ENCODE peak calls at places on chromosome 17, in ten cellular contexts. One of them, this sample, is unnamed.

GRCh38 chr17:75032896-75033294 is 13.9 kb downstream of the ATP5PD start:
- DNase-seq in CD4-positive, CD25-positive, alpha-beta regulatory T cell: no peak
- DNase-seq in GM12891: no peak
- DNase-seq in NCI-H1436: no peak
- DNase-seq in DMS79: no peak
- DNase-seq in C1 segment of cervical spinal cord: no peak
- DNase-seq in kidney glomerular epithelial cell: no peak
- DNase-seq in skeletal muscle cell: no peak
- DNase-seq in GDM1: no peak
- DNase-seq in sciatic nerve: peak; percentile 67
- DNase-seq in this sample: no peak

GRCh38 chr17:12365805-12366204 is 299.9 kb upstream of the MYOCD start:
- DNase-seq in CD4-positive, CD25-positive, alpha-beta regulatory T cell: no peak
- DNase-seq in GM12891: no peak
- DNase-seq in NCI-H1436: no peak
- DNase-seq in DMS79: no peak
- DNase-seq in C1 segment of cervical spinal cord: no peak
- DNase-seq in kidney glomerular epithelial cell: peak; percentile 42
- DNase-seq in skeletal muscle cell: peak; percentile 46
- DNase-seq in GDM1: no peak
- DNase-seq in sciatic nerve: no peak
- DNase-seq in this sample: no peak

GRCh38 chr17:46106966-46107644 is 86.1 kb downstream of the KANSL1 start:
- DNase-seq in CD4-positive, CD25-positive, alpha-beta regulatory T cell: no peak
- DNase-seq in GM12891: no peak
- DNase-seq in NCI-H1436: no peak
- DNase-seq in DMS79: no peak
- DNase-seq in C1 segment of cervical spinal cord: no peak
- DNase-seq in kidney glomerular epithelial cell: no peak
- DNase-seq in skeletal muscle cell: no peak
- DNase-seq in GDM1: no peak
- DNase-seq in sciatic nerve: no peak
- DNase-seq in this sample: no peak

GRCh38 chr17:13587487-13588338 is 14.0 kb downstream of the HS3ST3A1 start:
- DNase-seq in CD4-positive, CD25-positive, alpha-beta regulatory T cell: no peak
- DNase-seq in GM12891: no peak
- DNase-seq in NCI-H1436: no peak
- DNase-seq in DMS79: no peak
- DNase-seq in C1 segment of cervical spinal cord: no peak
- DNase-seq in kidney glomerular epithelial cell: no peak
- DNase-seq in skeletal muscle cell: no peak
- DNase-seq in GDM1: no peak
- DNase-seq in sciatic nerve: no peak
- DNase-seq in this sample: no peak

GRCh38 chr17:51673066-51673465 is 412.7 kb downstream of the UTP18 start:
- DNase-seq in CD4-positive, CD25-positive, alpha-beta regulatory T cell: no peak
- DNase-seq in GM12891: no peak
- DNase-seq in NCI-H1436: no peak
- DNase-seq in DMS79: no peak
- DNase-seq in C1 segment of cervical spinal cord: no peak
- DNase-seq in kidney glomerular epithelial cell: no peak
- DNase-seq in skeletal muscle cell: no peak
- DNase-seq in GDM1: no peak
- DNase-seq in sciatic nerve: no peak
- DNase-seq in this sample: no peak

GRCh38 chr17:15112881-15113617 is 152.1 kb downstream of the PMP22 start:
- DNase-seq in CD4-positive, CD25-positive, alpha-beta regulatory T cell: no peak
- DNase-seq in GM12891: no peak
- DNase-seq in NCI-H1436: no peak
- DNase-seq in DMS79: no peak
- DNase-seq in C1 segment of cervical spinal cord: no peak
- DNase-seq in kidney glomerular epithelial cell: no peak
- DNase-seq in skeletal muscle cell: no peak
- DNase-seq in GDM1: no peak
- DNase-seq in sciatic nerve: no peak
- DNase-seq in this sample: no peak

GRCh38 chr17:57935833-57936807 is 19.1 kb downstream of the CUEDC1 start:
- DNase-seq in CD4-positive, CD25-positive, alpha-beta regulatory T cell: no peak
- DNase-seq in GM12891: no peak
- DNase-seq in NCI-H1436: no peak
- DNase-seq in DMS79: no peak
- DNase-seq in C1 segment of cervical spinal cord: no peak
- DNase-seq in kidney glomerular epithelial cell: no peak
- DNase-seq in skeletal muscle cell: no peak
- DNase-seq in GDM1: no peak
- DNase-seq in sciatic nerve: peak; percentile 75
- DNase-seq in this sample: no peak

GRCh38 chr17:28331891-28332420 is 3.3 kb downstream of the IFT20 start:
- DNase-seq in CD4-positive, CD25-positive, alpha-beta regulatory T cell: no peak
- DNase-seq in GM12891: no peak
- DNase-seq in NCI-H1436: no peak
- DNase-seq in DMS79: no peak
- DNase-seq in C1 segment of cervical spinal cord: no peak
- DNase-seq in kidney glomerular epithelial cell: no peak
- DNase-seq in skeletal muscle cell: no peak
- DNase-seq in GDM1: no peak
- DNase-seq in sciatic nerve: no peak
- DNase-seq in this sample: no peak

GRCh38 chr17:18043491-18043890 is 4.3 kb downstream of the GID4 start:
- DNase-seq in CD4-positive, CD25-positive, alpha-beta regulatory T cell: no peak
- DNase-seq in GM12891: no peak
- DNase-seq in NCI-H1436: no peak
- DNase-seq in DMS79: no peak
- DNase-seq in C1 segment of cervical spinal cord: no peak
- DNase-seq in kidney glomerular epithelial cell: peak; percentile 4
- DNase-seq in skeletal muscle cell: no peak
- DNase-seq in GDM1: no peak
- DNase-seq in sciatic nerve: no peak
- DNase-seq in this sample: no peak

GRCh38 chr17:21025446-21025845 is 17.4 kb downstream of the USP22 start:
- DNase-seq in CD4-positive, CD25-positive, alpha-beta regulatory T cell: no peak
- DNase-seq in GM12891: no peak
- DNase-seq in NCI-H1436: no peak
- DNase-seq in DMS79: no peak
- DNase-seq in C1 segment of cervical spinal cord: no peak
- DNase-seq in kidney glomerular epithelial cell: no peak
- DNase-seq in skeletal muscle cell: no peak
- DNase-seq in GDM1: no peak
- DNase-seq in sciatic nerve: no peak
- DNase-seq in this sample: no peak

GRCh38 chr17:67514998-67515397 is 137.9 kb downstream of the PITPNC1 start:
- DNase-seq in CD4-positive, CD25-positive, alpha-beta regulatory T cell: no peak
- DNase-seq in GM12891: peak; percentile 27
- DNase-seq in NCI-H1436: no peak
- DNase-seq in DMS79: no peak
- DNase-seq in C1 segment of cervical spinal cord: no peak
- DNase-seq in kidney glomerular epithelial cell: no peak
- DNase-seq in skeletal muscle cell: no peak
- DNase-seq in GDM1: no peak
- DNase-seq in sciatic nerve: no peak
- DNase-seq in this sample: peak; percentile 23

GRCh38 chr17:75587718-75588545 is at the start of gene MYO15B:
- DNase-seq in CD4-positive, CD25-positive, alpha-beta regulatory T cell: peak; percentile 50
- DNase-seq in GM12891: peak; percentile 78
- DNase-seq in NCI-H1436: peak; percentile 61
- DNase-seq in DMS79: no peak
- DNase-seq in C1 segment of cervical spinal cord: no peak
- DNase-seq in kidney glomerular epithelial cell: no peak
- DNase-seq in skeletal muscle cell: no peak
- DNase-seq in GDM1: peak; percentile 69
- DNase-seq in sciatic nerve: peak; percentile 81
- DNase-seq in this sample: no peak

GRCh38 chr17:62737513-62737912 is 70.6 kb downstream of the MARCHF10 start:
- DNase-seq in CD4-positive, CD25-positive, alpha-beta regulatory T cell: no peak
- DNase-seq in GM12891: no peak
- DNase-seq in NCI-H1436: no peak
- DNase-seq in DMS79: no peak
- DNase-seq in C1 segment of cervical spinal cord: no peak
- DNase-seq in kidney glomerular epithelial cell: no peak
- DNase-seq in skeletal muscle cell: no peak
- DNase-seq in GDM1: no peak
- DNase-seq in sciatic nerve: no peak
- DNase-seq in this sample: no peak

GRCh38 chr17:31525801-31526549 is 134.5 kb downstream of the RAB11FIP4 start:
- DNase-seq in CD4-positive, CD25-positive, alpha-beta regulatory T cell: no peak
- DNase-seq in GM12891: peak; percentile 62
- DNase-seq in NCI-H1436: no peak
- DNase-seq in DMS79: no peak
- DNase-seq in C1 segment of cervical spinal cord: no peak
- DNase-seq in kidney glomerular epithelial cell: no peak
- DNase-seq in skeletal muscle cell: no peak
- DNase-seq in GDM1: no peak
- DNase-seq in sciatic nerve: no peak
- DNase-seq in this sample: no peak